ENCODE peak calls at places on chromosomes 12 and 14, in ten cellular contexts. R, B, O, Y, D, N, M, P, H and Q are unnamed samples.

GRCh38 chr14:58082491-58083098 is 69.4 kb downstream of the ARMH4 start:
- DNase-seq in O (peak; percentile 86), Y (peak; percentile 56), P (no peak), D (no peak), B (no peak), R (no peak), N (no peak), M (peak; percentile 82), H (no peak), Q (no peak)

GRCh38 chr14:61588419-61588901 is 106.9 kb upstream of the HIF1A start:
- DNase-seq in M (peak; percentile 69), P (no peak), R (no peak), D (no peak), N (no peak), B (no peak), H (peak; percentile 69), Y (no peak), O (no peak), Q (no peak)

GRCh38 chr12:54711664-54712063 is 63.5 kb upstream of the DCD start:
- DNase-seq in P (no peak), B (no peak), R (no peak), N (no peak), O (no peak), H (no peak), Y (no peak), M (no peak), D (no peak), Q (no peak)

GRCh38 chr12:88272456-88272855 is 130.3 kb downstream of the TMTC3 start:
- DNase-seq in N (no peak), Y (no peak), P (no peak), M (no peak), B (no peak), D (no peak), O (no peak), H (no peak), R (no peak), Q (no peak)

GRCh38 chr12:127230843-127231260 is 1036.1 kb upstream of the TMEM132C start:
- DNase-seq in P (no peak), M (peak; percentile 72), Y (peak; percentile 64), H (no peak), D (no peak), B (no peak), R (no peak), O (peak; percentile 99), N (no peak), Q (no peak)

GRCh38 chr12:50604640-50604920 is 99.8 kb downstream of the DIP2B start:
- DNase-seq in B (no peak), P (no peak), Y (no peak), H (no peak), R (no peak), O (no peak), D (no peak), N (no peak), M (no peak), Q (no peak)

GRCh38 chr12:39240573-39240972 is 202.3 kb downstream of the KIF21A start:
- DNase-seq in Y (no peak), N (no peak), R (no peak), H (no peak), D (no peak), M (no peak), B (no peak), P (no peak), O (no peak), Q (no peak)

GRCh38 chr12:19177754-19178153 is 48.2 kb downstream of the PLEKHA5 start:
- DNase-seq in Y (no peak), M (no peak), H (no peak), B (no peak), P (no peak), O (no peak), N (no peak), D (no peak), R (no peak), Q (no peak)

GRCh38 chr12:104213952-104214351 is 1.6 kb upstream of the TXNRD1 start:
- DNase-seq in P (no peak), O (no peak), M (peak; percentile 82), D (no peak), Y (peak; percentile 100), N (no peak), H (no peak), B (no peak), R (no peak), Q (no peak)

GRCh38 chr14:94051115-94051514 is 25.0 kb downstream of the OTUB2 start:
- DNase-seq in Y (no peak), B (peak; percentile 50), D (no peak), H (no peak), M (peak; percentile 69), R (no peak), N (peak; percentile 6), O (peak; percentile 24), P (no peak), Q (no peak)

GRCh38 chr14:77195766-77196165 is 14.2 kb downstream of the TMEM63C start:
- DNase-seq in H (no peak), O (no peak), Y (no peak), B (no peak), M (no peak), N (no peak), P (no peak), D (no peak), R (no peak), Q (peak; percentile 77)

GRCh38 chr12:120536064-120536791 is 2.1 kb downstream of the RNF10 start:
- DNase-seq in N (peak; percentile 30), H (no peak), M (no peak), O (no peak), B (no peak), R (no peak), D (no peak), P (no peak), Y (no peak), Q (no peak)

GRCh38 chr12:9813821-9814798 is 13.2 kb upstream of the KLRF1 start:
- DNase-seq in H (peak; percentile 83), P (peak; percentile 90), R (peak; percentile 70), M (peak; percentile 61), Y (peak; percentile 6), D (peak; percentile 31), N (peak; percentile 92), O (peak; percentile 55), B (peak; percentile 90), Q (peak; percentile 85)

GRCh38 chr12:57767876-57768275 is 998 bp upstream of the CYP27B1 start:
- DNase-seq in P (no peak), Y (no peak), D (no peak), H (no peak), R (no peak), N (no peak), O (no peak), M (no peak), B (no peak), Q (no peak)

GRCh38 chr14:79487632-79488031 is 723.7 kb downstream of the DIO2 start:
- DNase-seq in B (no peak), O (no peak), Y (no peak), P (no peak), D (no peak), M (peak; percentile 21), R (no peak), H (no peak), N (no peak), Q (no peak)

GRCh38 chr14:79496701-79497100 is 714.6 kb downstream of the DIO2 start:
- DNase-seq in R (no peak), P (no peak), Y (no peak), O (no peak), B (no peak), D (no peak), N (no peak), M (no peak), H (no peak), Q (no peak)

GRCh38 chr14:79493081-79493652 is 718.1 kb downstream of the DIO2 start:
- DNase-seq in N (no peak), R (no peak), Y (no peak), D (no peak), B (no peak), M (no peak), O (no peak), P (no peak), H (no peak), Q (no peak)

GRCh38 chr14:79491161-79491560 is 720.1 kb downstream of the DIO2 start:
- DNase-seq in N (no peak), O (no peak), P (no peak), D (no peak), B (no peak), M (no peak), H (no peak), R (no peak), Y (no peak), Q (no peak)
- TF ChIP-seq CTCF in N (no peak), O (no peak), P (no peak), D (no peak), B (no peak), M (no peak), H (no peak), R (no peak), Y (no peak), Q (no peak)

GRCh38 chr12:125136702-125137101 is 71.5 kb downstream of the AACS start:
- DNase-seq in Y (no peak), R (no peak), M (no peak), D (no peak), O (no peak), B (no peak), H (no peak), N (no peak), P (no peak), Q (no peak)
- TF ChIP-seq CTCF in Y (no peak), R (no peak), M (no peak), D (no peak), O (no peak), B (no peak), H (no peak), N (no peak), P (no peak), Q (no peak)

DNA sequence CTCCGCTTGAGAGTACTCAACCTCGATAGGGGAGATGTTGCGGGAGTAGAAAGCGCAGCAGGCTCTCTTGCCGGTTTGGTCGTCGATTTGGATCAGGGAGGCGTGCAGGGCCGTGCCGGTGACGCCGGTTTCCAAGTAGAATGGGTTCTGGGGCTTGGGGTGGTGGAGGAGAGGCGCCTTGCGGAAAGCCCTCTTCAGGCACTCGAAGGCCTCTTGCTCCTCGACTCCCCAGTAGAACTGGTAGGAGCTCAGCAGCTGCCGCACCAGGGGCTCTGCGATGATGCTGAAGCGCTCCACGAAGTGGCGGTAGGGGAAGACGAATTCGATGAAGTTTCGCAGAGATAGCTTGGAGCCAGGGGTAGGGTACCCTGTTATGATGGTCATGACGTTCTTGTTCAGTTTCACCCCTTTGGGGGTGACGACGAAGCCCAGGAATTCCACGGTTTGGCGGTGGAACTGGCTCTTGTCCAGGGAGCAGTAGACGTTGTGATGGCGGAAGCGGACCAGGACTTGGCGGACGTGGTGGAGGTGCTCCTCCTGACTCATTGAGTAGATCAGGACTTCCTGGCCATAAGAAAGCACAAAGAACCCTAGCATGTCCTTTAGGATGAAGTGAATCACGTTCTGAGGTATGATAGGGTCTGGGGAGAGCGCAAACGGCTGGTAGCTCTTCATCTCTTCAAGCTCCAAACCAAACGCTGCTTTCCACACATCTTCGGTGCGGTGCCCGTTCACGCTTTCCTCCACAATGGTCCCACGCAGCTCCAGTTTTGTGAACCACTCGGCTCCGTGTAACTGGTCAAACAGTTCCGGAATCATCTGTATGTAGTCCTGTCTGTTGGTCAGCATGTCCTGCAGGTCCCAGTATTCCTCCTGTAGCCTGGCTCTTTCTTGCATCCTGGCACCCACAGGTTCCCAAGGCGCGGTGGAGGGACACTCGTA is 21.2 kb downstream of the RTL1 start:
- DNase-seq in Y (no peak), O (no peak), B (no peak), P (peak; percentile 36), D (no peak), R (no peak), N (no peak), H (no peak), M (no peak), Q (peak; percentile 72)
- TF ChIP-seq CTCF in Y (no peak), O (no peak), B (no peak), P (no peak), D (no peak), R (no peak), N (no peak), H (no peak), M (no peak), Q (no peak)

GRCh38 chr12:52872644-52873384 is 24.0 kb upstream of the KRT78 start:
- DNase-seq in N (no peak), R (no peak), H (no peak), M (no peak), D (no peak), O (no peak), B (no peak), P (no peak), Y (no peak), Q (no peak)
- TF ChIP-seq CTCF in N (no peak), R (no peak), H (no peak), M (no peak), D (no peak), O (no peak), B (no peak), P (no peak), Y (no peak), Q (no peak)